ENCODE peak calls at places on chromosomes 4 and X, in four cellular contexts. C, M, X and N are unnamed samples.

GRCh38 chr4:159012381-159012780 is 90.5 kb upstream of the RAPGEF2 start:
- DNase-seq in M (no peak), C (no peak), X (no peak), N (no peak)

GRCh38 chrX:39922926-39923325 is 174.8 kb downstream of the BCOR start:
- DNase-seq in X (no peak), C (no peak), M (peak; percentile 70), N (no peak)

GRCh38 chrX:54482839-54483593 is 13.0 kb downstream of the FGD1 start:
- DNase-seq in C (no peak), M (peak; percentile 81), X (no peak), N (no peak)

GRCh38 chr4:119748853-119749252 is 120.2 kb upstream of the PDE5A start:
- DNase-seq in C (no peak), X (no peak), M (no peak), N (no peak)

GRCh38 chr4:11568511-11568910 is 139.8 kb upstream of the HS3ST1 start:
- DNase-seq in X (no peak), M (no peak), C (no peak), N (no peak)

GRCh38 chr4:973431-974397 is at the start of gene DGKQ:
- DNase-seq in M (peak; percentile 96), C (peak; percentile 63), X (peak; percentile 77), N (peak; percentile 41)

GRCh38 chr4:149101649-149102048 is 659.4 kb upstream of the NR3C2 start:
- DNase-seq in M (no peak), C (no peak), X (no peak), N (no peak)

GRCh38 chr4:75042601-75043208 is 109.8 kb downstream of the PARM1 start:
- DNase-seq in C (no peak), M (no peak), X (no peak), N (no peak)

GRCh38 chrX:154430916-154431315 is 2.4 kb downstream of the ATP6AP1 start:
- DNase-seq in X (no peak), M (no peak), C (no peak), N (no peak)

GRCh38 chr4:38090450-38091246 is 130.4 kb downstream of the PTTG2 start:
- DNase-seq in C (no peak), X (no peak), M (no peak), N (no peak)

GRCh38 chr4:87499415-87500106 is 29.6 kb downstream of the SPARCL1 start:
- DNase-seq in X (no peak), C (no peak), M (no peak), N (no peak)

GRCh38 chr4:56469489-56470210 is 2.2 kb downstream of the SRP72 start:
- DNase-seq in X (no peak), M (no peak), C (no peak), N (no peak)

GRCh38 chrX:55135171-55135570 is 46.4 kb downstream of the PAGE2 start:
- DNase-seq in C (no peak), X (peak; percentile 6), M (no peak), N (peak; percentile 3)

GRCh38 chr4:5888222-5888701 is 4.6 kb downstream of the CRMP1 start:
- DNase-seq in C (no peak), X (no peak), M (no peak), N (no peak)